ENCODE peak calls at places on chromosomes 2 and 18, in nine cellular contexts. M is germinal center, I is astrocyte of the spinal cord, O is sciatic nerve, D is astrocyte, F is NCI-H1105 treated with DMSO at 0.1 percent for 48 hours, W is hepatic stellate cell, C is SW 1271, B is heart left ventricle. Y is an unnamed sample.

GRCh38 chr18:13298262-13298661 is 79.7 kb downstream of the LDLRAD4 start:
- DNase-seq in F (no peak), D (no peak), B (no peak), W (no peak), I (no peak), M (no peak), C (no peak), O (no peak), Y (no peak)

GRCh38 chr18:10051877-10052631 is 138.2 kb downstream of the VAPA start:
- DNase-seq in F (no peak), W (no peak), O (peak), C (no peak), I (peak), M (no peak), B (peak), D (peak), Y (no peak)

GRCh38 chr2:97699765-97700444 is 13.5 kb upstream of the ZAP70 start:
- DNase-seq in C (peak), F (peak), I (peak), B (peak), O (no peak), W (peak), M (peak), D (peak), Y (no peak)

GRCh38 chr2:55047677-55048299 is 2.5 kb downstream of the RTN4 start:
- DNase-seq in F (peak), B (no peak), C (no peak), M (no peak), O (no peak), I (peak), W (no peak), D (peak), Y (no peak)

GRCh38 chr2:46936566-46936965 is 21.0 kb upstream of the MCFD2 start:
- DNase-seq in F (no peak), I (no peak), B (no peak), D (peak), W (no peak), O (no peak), M (no peak), C (no peak), Y (no peak)

GRCh38 chr2:221969087-221969829 is 329.5 kb downstream of the PAX3 start:
- DNase-seq in O (no peak), F (peak), D (peak), C (no peak), B (no peak), M (peak), I (peak), W (peak), Y (peak)

GRCh38 chr2:30236591-30237245 is 5.4 kb downstream of the LBH start:
- DNase-seq in M (no peak), F (no peak), W (no peak), D (no peak), O (no peak), I (no peak), B (peak), C (no peak), Y (no peak)

GRCh38 chr2:26621469-26622199 is 19.5 kb downstream of the CIB4 start:
- DNase-seq in C (no peak), D (no peak), F (no peak), O (no peak), I (peak), M (no peak), B (no peak), W (no peak), Y (no peak)

GRCh38 chr2:98547092-98547798 is 61.1 kb downstream of the COA5 start:
- DNase-seq in D (no peak), O (no peak), I (no peak), F (no peak), C (no peak), B (no peak), M (no peak), W (no peak), Y (no peak)

GRCh38 chr18:54973046-54973445 is 13.8 kb upstream of the CCDC68 start:
- DNase-seq in W (no peak), M (no peak), F (no peak), B (no peak), I (no peak), O (no peak), D (no peak), C (no peak), Y (no peak)

GRCh38 chr2:61443342-61444041 is 27.4 kb downstream of the USP34 start:
- DNase-seq in B (no peak), O (no peak), W (no peak), D (no peak), I (no peak), M (peak), C (no peak), F (no peak), Y (no peak)

Y was measured in Panc1.